ENCODE peak calls at places on chromosomes 6 and 20, in nine cellular contexts. W is brain microvascular endothelial cell, B is stomach, O is left ventricle myocardium inferior, Y is foreskin fibroblast, P is testis, M is endothelial cell, L is HFF-Myc, Z is AG10803. I is an unnamed sample.

GRCh38 chr6:148565321-148565926 is 181.4 kb upstream of the UST start:
- DNase-seq in Y (peak), M (no peak), L (no peak), O (no peak), Z (peak), P (no peak), W (peak), B (no peak), I (no peak)

GRCh38 chr6:166640342-166641043 is 13.4 kb upstream of the RPS6KA2 start:
- DNase-seq in M (peak), B (peak), O (peak), L (no peak), Z (no peak), Y (no peak), W (no peak), P (no peak), I (no peak)

GRCh38 chr20:35768731-35769664 is 2.8 kb upstream of the PHF20 start:
- DNase-seq in B (peak), P (peak), Y (peak), W (peak), L (peak), Z (peak), O (peak), M (peak), I (peak)

GRCh38 chr6:49634080-49634810 is 2.4 kb downstream of the RHAG start:
- DNase-seq in O (no peak), L (no peak), B (no peak), M (no peak), Z (no peak), P (no peak), W (no peak), Y (no peak), I (no peak)

GRCh38 chr6:84026721-84027164 is 6.8 kb upstream of the MRAP2 start:
- DNase-seq in P (no peak), Y (no peak), O (no peak), M (no peak), W (no peak), B (no peak), Z (peak), L (no peak), I (no peak)

GRCh38 chr6:134722996-134723871 is 226.7 kb downstream of the ALDH8A1 start:
- DNase-seq in O (no peak), Z (no peak), M (no peak), P (no peak), B (no peak), W (peak), Y (peak), L (peak), I (no peak)

GRCh38 chr20:61844621-61845020 is 221.1 kb downstream of the TAF4 start:
- DNase-seq in W (no peak), P (no peak), B (no peak), Z (no peak), O (no peak), Y (no peak), M (no peak), L (no peak), I (no peak)

GRCh38 chr6:133502451-133503259 is 261.5 kb downstream of the EYA4 start:
- DNase-seq in Z (peak), B (no peak), M (no peak), P (no peak), Y (peak), L (no peak), O (no peak), W (peak), I (no peak)

GRCh38 chr6:25601797-25602679 is 50.0 kb upstream of the SCGN start:
- DNase-seq in W (no peak), O (no peak), L (peak), Y (peak), P (no peak), Z (peak), M (no peak), B (no peak), I (no peak)
- TF ChIP-seq CTCF in W (peak), O (peak), L (no peak), Y (peak), P (peak), Z (peak), M (peak), B (peak), I (peak)

GRCh38 chr20:45300961-45301360 is 5.7 kb upstream of the RBPJL start:
- DNase-seq in M (peak), L (no peak), Y (no peak), W (peak), O (no peak), P (no peak), B (no peak), Z (no peak), I (no peak)
- TF ChIP-seq CTCF in M (peak), L (peak), Y (no peak), W (peak), O (peak), P (peak), B (no peak), Z (peak), I (peak)

GRCh38 chr6:10577112-10577511 is 56.0 kb downstream of the GCNT2 start:
- DNase-seq in P (no peak), O (no peak), B (no peak), Y (no peak), W (no peak), Z (no peak), L (no peak), M (no peak), I (no peak)
- TF ChIP-seq CTCF in P (no peak), O (no peak), B (no peak), Y (no peak), W (no peak), Z (no peak), L (no peak), M (no peak), I (no peak)

GRCh38 chr6:168948002-168948401 is 305.6 kb downstream of the THBS2 start:
- DNase-seq in P (no peak), O (no peak), M (no peak), Z (no peak), Y (no peak), W (no peak), B (no peak), L (no peak), I (no peak)
- TF ChIP-seq CTCF in P (no peak), O (no peak), M (no peak), Z (no peak), Y (no peak), W (no peak), B (no peak), L (no peak), I (no peak)

GRCh38 chr6:138036111-138036510 is 71.1 kb downstream of the PERP start:
- DNase-seq in O (no peak), L (no peak), W (no peak), Z (no peak), B (peak), P (no peak), Y (no peak), M (no peak), I (no peak)
- TF ChIP-seq CTCF in O (no peak), L (no peak), W (no peak), Z (no peak), B (no peak), P (no peak), Y (no peak), M (no peak), I (no peak)

GRCh38 chr6:38938741-38939140 is 109.8 kb upstream of the GLP1R start:
- DNase-seq in Y (no peak), W (no peak), M (no peak), L (no peak), P (no peak), Z (no peak), B (no peak), O (no peak), I (no peak)
- TF ChIP-seq CTCF in Y (no peak), W (no peak), M (no peak), L (no peak), P (no peak), Z (no peak), B (no peak), O (no peak), I (no peak)